ENCODE peak calls at places on chromosomes 4 and X, in five cellular contexts. One of them, this sample, is unnamed.

GRCh38 chrX:121570072-121570841 is 522.8 kb downstream of the GLUD2 start:
- DNase-seq in left ventricle myocardium inferior: no peak
- DNase-seq in lower lobe of right lung: no peak
- DNase-seq in H7: no peak
- DNase-seq in suprapubic skin: no peak
- DNase-seq in this sample: peak; percentile 28

GRCh38 chrX:39965051-39965573 is 132.6 kb downstream of the BCOR start:
- DNase-seq in H7: no peak
- DNase-seq in lower lobe of right lung: no peak
- DNase-seq in left ventricle myocardium inferior: no peak
- DNase-seq in suprapubic skin: no peak
- DNase-seq in this sample: no peak

GRCh38 chr4:169791064-169791463 is 33.3 kb upstream of the HPF1 start:
- DNase-seq in lower lobe of right lung: no peak
- DNase-seq in H7: no peak
- DNase-seq in suprapubic skin: no peak
- DNase-seq in left ventricle myocardium inferior: no peak
- DNase-seq in this sample: no peak

GRCh38 chr4:117134386-117134785 is 49.0 kb upstream of the TRAM1L1 start:
- DNase-seq in lower lobe of right lung: no peak
- DNase-seq in H7: peak; percentile 10
- DNase-seq in suprapubic skin: no peak
- DNase-seq in left ventricle myocardium inferior: no peak
- DNase-seq in this sample: peak; percentile 60

GRCh38 chrX:109352121-109352556 is 129.7 kb downstream of the GUCY2F start:
- DNase-seq in left ventricle myocardium inferior: peak; percentile 14
- DNase-seq in suprapubic skin: no peak
- DNase-seq in lower lobe of right lung: peak; percentile 43
- DNase-seq in H7: no peak
- DNase-seq in this sample: no peak

GRCh38 chr4:25161599-25161960 is 1.3 kb upstream of the SEPSECS start:
- DNase-seq in H7: no peak
- DNase-seq in lower lobe of right lung: no peak
- DNase-seq in left ventricle myocardium inferior: no peak
- DNase-seq in suprapubic skin: no peak
- DNase-seq in this sample: no peak

GRCh38 chr4:126541820-126542219 is 1090.9 kb upstream of the INTU start:
- DNase-seq in suprapubic skin: no peak
- DNase-seq in H7: no peak
- DNase-seq in left ventricle myocardium inferior: no peak
- DNase-seq in lower lobe of right lung: no peak
- DNase-seq in this sample: no peak

GRCh38 chr4:73803213-73803612 is 33.3 kb upstream of the CXCL6 start:
- DNase-seq in H7: no peak
- DNase-seq in left ventricle myocardium inferior: no peak
- DNase-seq in lower lobe of right lung: no peak
- DNase-seq in suprapubic skin: no peak
- DNase-seq in this sample: no peak

GRCh38 chrX:71998836-71999509 is 88.3 kb downstream of the NHSL2 start:
- DNase-seq in suprapubic skin: no peak
- DNase-seq in H7: peak; percentile 51
- DNase-seq in left ventricle myocardium inferior: no peak
- DNase-seq in lower lobe of right lung: no peak
- DNase-seq in this sample: peak; percentile 29

GRCh38 chrX:41022579-41022978 is 62.7 kb upstream of the USP9X start:
- DNase-seq in suprapubic skin: no peak
- DNase-seq in H7: no peak
- DNase-seq in left ventricle myocardium inferior: no peak
- DNase-seq in lower lobe of right lung: no peak
- DNase-seq in this sample: no peak

GRCh38 chr4:10715696-10716095 is 31.1 kb upstream of the CLNK start:
- DNase-seq in left ventricle myocardium inferior: no peak
- DNase-seq in suprapubic skin: no peak
- DNase-seq in lower lobe of right lung: no peak
- DNase-seq in H7: no peak
- DNase-seq in this sample: no peak

GRCh38 chr4:88791274-88791673 is 93.6 kb upstream of the NAP1L5 start:
- DNase-seq in lower lobe of right lung: no peak
- DNase-seq in H7: peak; percentile 3
- DNase-seq in suprapubic skin: no peak
- DNase-seq in left ventricle myocardium inferior: no peak
- DNase-seq in this sample: peak; percentile 10

GRCh38 chr4:7196731-7197130 is 4.4 kb downstream of the SORCS2 start:
- DNase-seq in H7: no peak
- DNase-seq in suprapubic skin: peak; percentile 20
- DNase-seq in lower lobe of right lung: peak; percentile 34
- DNase-seq in left ventricle myocardium inferior: no peak
- DNase-seq in this sample: no peak

GRCh38 chrX:12974217-12974796 is 603 bp upstream of the TMSB4X start:
- DNase-seq in left ventricle myocardium inferior: peak; percentile 65
- DNase-seq in H7: peak; percentile 78
- DNase-seq in lower lobe of right lung: peak; percentile 83
- DNase-seq in suprapubic skin: peak; percentile 88
- DNase-seq in this sample: peak; percentile 68

GRCh38 chrX:8364369-8365141 is 100.1 kb upstream of the VCX3B start:
- DNase-seq in suprapubic skin: no peak
- DNase-seq in H7: peak; percentile 65
- DNase-seq in left ventricle myocardium inferior: peak; percentile 13
- DNase-seq in lower lobe of right lung: peak; percentile 35
- DNase-seq in this sample: peak; percentile 2

GRCh38 chrX:81411517-81411916 is 209.6 kb downstream of the SH3BGRL start:
- DNase-seq in left ventricle myocardium inferior: no peak
- DNase-seq in lower lobe of right lung: no peak
- DNase-seq in suprapubic skin: no peak
- DNase-seq in H7: no peak
- DNase-seq in this sample: no peak

GRCh38 chr4:145066063-145066501 is 31.9 kb downstream of the ANAPC10 start:
- DNase-seq in left ventricle myocardium inferior: no peak
- DNase-seq in suprapubic skin: no peak
- DNase-seq in H7: peak; percentile 15
- DNase-seq in lower lobe of right lung: no peak
- DNase-seq in this sample: no peak

GRCh38 chr4:37973481-37973880 is 13.3 kb downstream of the PTTG2 start:
- DNase-seq in lower lobe of right lung: no peak
- DNase-seq in left ventricle myocardium inferior: no peak
- DNase-seq in H7: no peak
- DNase-seq in suprapubic skin: no peak
- DNase-seq in this sample: no peak

GRCh38 chr4:60201052-60201673 is 999.0 kb upstream of the ADGRL3 start:
- DNase-seq in suprapubic skin: no peak
- DNase-seq in lower lobe of right lung: peak; percentile 39
- DNase-seq in H7: peak; percentile 13
- DNase-seq in left ventricle myocardium inferior: no peak
- DNase-seq in this sample: peak; percentile 62

GRCh38 chr4:10098770-10099139 is 17.8 kb downstream of the WDR1 start:
- DNase-seq in H7: no peak
- DNase-seq in left ventricle myocardium inferior: no peak
- DNase-seq in lower lobe of right lung: no peak
- DNase-seq in suprapubic skin: no peak
- DNase-seq in this sample: no peak

GRCh38 chr4:27048350-27049100 is 187.9 kb downstream of the STIM2 start:
- DNase-seq in H7: peak; percentile 24
- DNase-seq in suprapubic skin: no peak
- DNase-seq in left ventricle myocardium inferior: no peak
- DNase-seq in lower lobe of right lung: no peak
- DNase-seq in this sample: peak; percentile 9

GRCh38 chrX:154398668-154399526 is 720 bp downstream of the RPL10 start:
- DNase-seq in left ventricle myocardium inferior: peak; percentile 87
- DNase-seq in suprapubic skin: peak; percentile 93
- DNase-seq in H7: peak; percentile 67
- DNase-seq in lower lobe of right lung: peak; percentile 92
- DNase-seq in this sample: peak; percentile 91

GRCh38 chr4:56804551-56804950 is 16.9 kb downstream of the SPINK2 start:
- DNase-seq in left ventricle myocardium inferior: no peak
- DNase-seq in H7: no peak
- DNase-seq in suprapubic skin: no peak
- DNase-seq in lower lobe of right lung: no peak
- DNase-seq in this sample: peak; percentile 43

GRCh38 chr4:163587867-163588266 is 93.4 kb downstream of the TMA16 start:
- DNase-seq in left ventricle myocardium inferior: no peak
- DNase-seq in H7: peak; percentile 18
- DNase-seq in suprapubic skin: no peak
- DNase-seq in lower lobe of right lung: no peak
- DNase-seq in this sample: peak; percentile 68

GRCh38 chrX:31471229-31471628 is 399.4 kb upstream of the FTHL17 start:
- DNase-seq in H7: no peak
- DNase-seq in suprapubic skin: no peak
- DNase-seq in left ventricle myocardium inferior: no peak
- DNase-seq in lower lobe of right lung: no peak
- DNase-seq in this sample: no peak

GRCh38 chrX:122218666-122219065 is 965.4 kb upstream of the GRIA3 start:
- DNase-seq in left ventricle myocardium inferior: no peak
- DNase-seq in suprapubic skin: no peak
- DNase-seq in H7: no peak
- DNase-seq in lower lobe of right lung: no peak
- DNase-seq in this sample: no peak

GRCh38 chr4:137510866-137511265 is 21.4 kb downstream of the PCDH18 start:
- DNase-seq in lower lobe of right lung: no peak
- DNase-seq in suprapubic skin: no peak
- DNase-seq in H7: no peak
- DNase-seq in left ventricle myocardium inferior: no peak
- DNase-seq in this sample: no peak

GRCh38 chr4:111360906-111361305 is 738.0 kb upstream of the PITX2 start:
- DNase-seq in left ventricle myocardium inferior: no peak
- DNase-seq in H7: no peak
- DNase-seq in lower lobe of right lung: no peak
- DNase-seq in suprapubic skin: no peak
- DNase-seq in this sample: no peak

GRCh38 chr4:107993969-107994368 is 4.3 kb downstream of the HADH start:
- DNase-seq in lower lobe of right lung: no peak
- DNase-seq in suprapubic skin: no peak
- DNase-seq in left ventricle myocardium inferior: no peak
- DNase-seq in H7: no peak
- DNase-seq in this sample: peak; percentile 54

GRCh38 chr4:42296196-42296595 is 101.1 kb upstream of the SHISA3 start:
- DNase-seq in lower lobe of right lung: no peak
- DNase-seq in suprapubic skin: no peak
- DNase-seq in H7: no peak
- DNase-seq in left ventricle myocardium inferior: no peak
- DNase-seq in this sample: peak; percentile 26

DNA sequence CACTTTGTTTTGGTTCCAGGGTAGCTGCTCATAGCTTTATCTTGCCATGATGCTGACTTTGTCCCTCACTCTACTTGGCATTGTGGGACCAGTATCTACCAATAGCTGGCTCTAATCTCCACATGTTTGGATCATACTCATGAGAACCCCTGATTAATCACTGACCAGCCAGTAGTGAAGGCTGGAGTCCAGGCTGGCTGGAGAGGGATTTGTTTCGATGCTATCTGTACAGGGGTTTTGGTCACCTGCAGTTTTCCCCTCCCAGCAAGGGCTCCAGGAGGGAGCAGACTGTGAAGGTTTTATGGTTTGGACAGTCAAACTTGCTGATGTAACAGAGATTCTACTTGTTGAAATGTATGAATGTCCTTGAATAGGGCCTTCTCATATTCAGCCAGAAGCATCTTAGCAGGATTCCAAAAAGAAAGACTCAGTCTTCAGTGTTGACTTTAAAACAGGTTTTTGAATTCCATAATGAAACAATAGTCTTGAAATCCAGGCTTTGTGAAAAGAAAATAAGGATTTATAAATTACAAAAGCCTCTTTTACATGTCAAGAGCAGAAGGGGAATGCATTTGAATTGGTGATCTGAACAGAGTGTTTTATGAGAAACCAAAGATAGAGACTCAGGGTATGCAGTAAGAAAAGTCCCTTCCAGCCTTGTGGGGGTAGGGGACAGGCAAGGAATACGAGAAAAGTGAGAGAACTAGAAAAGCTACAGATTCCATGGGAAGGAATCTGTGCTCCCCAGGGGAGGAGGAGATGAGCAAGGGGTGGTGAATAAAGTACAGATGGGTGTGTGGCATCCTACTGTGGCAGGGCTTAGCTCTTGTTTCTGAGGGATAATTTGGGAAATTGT is 103.1 kb upstream of the SHISA3 start:
- DNase-seq in H7: peak; percentile 66
- DNase-seq in suprapubic skin: no peak
- DNase-seq in lower lobe of right lung: no peak
- DNase-seq in left ventricle myocardium inferior: no peak
- DNase-seq in this sample: no peak
- H3K4me3 ChIP-seq in H7: no peak overlapping the region
- H3K4me3 ChIP-seq in suprapubic skin: no peak overlapping the region
- H3K4me3 ChIP-seq in lower lobe of right lung: no peak overlapping the region
- H3K4me3 ChIP-seq in left ventricle myocardium inferior: no peak overlapping the region
- H3K4me3 ChIP-seq in this sample: no peak overlapping the region

GRCh38 chr4:13531609-13531998 is 12.7 kb downstream of the NKX3-2 start:
- DNase-seq in lower lobe of right lung: no peak
- DNase-seq in suprapubic skin: no peak
- DNase-seq in left ventricle myocardium inferior: no peak
- DNase-seq in H7: no peak
- DNase-seq in this sample: no peak
- H3K4me3 ChIP-seq in lower lobe of right lung: no peak overlapping the region
- H3K4me3 ChIP-seq in suprapubic skin: no peak overlapping the region
- H3K4me3 ChIP-seq in left ventricle myocardium inferior: no peak overlapping the region
- H3K4me3 ChIP-seq in H7: no peak overlapping the region
- H3K4me3 ChIP-seq in this sample: no peak overlapping the region

GRCh38 chrX:68685722-68686683 is 38.5 kb downstream of the STARD8 start:
- DNase-seq in left ventricle myocardium inferior: peak; percentile 53
- DNase-seq in H7: peak; percentile 79
- DNase-seq in lower lobe of right lung: peak; percentile 58
- DNase-seq in suprapubic skin: no peak
- DNase-seq in this sample: peak; percentile 8
- H3K4me3 ChIP-seq in left ventricle myocardium inferior: peak overlapping the region; percentile 65
- H3K4me3 ChIP-seq in H7: peak overlapping the region; percentile 46
- H3K4me3 ChIP-seq in lower lobe of right lung: peak overlapping the region; percentile 53
- H3K4me3 ChIP-seq in suprapubic skin: peak overlapping the region; percentile 47
- H3K4me3 ChIP-seq in this sample: no peak overlapping the region

GRCh38 chrX:19775830-19776498 is 111.4 kb downstream of the SH3KBP1 start:
- DNase-seq in H7: no peak
- DNase-seq in lower lobe of right lung: no peak
- DNase-seq in suprapubic skin: no peak
- DNase-seq in left ventricle myocardium inferior: no peak
- DNase-seq in this sample: no peak

GRCh38 chrX:19774905-19775304 is 112.5 kb downstream of the SH3KBP1 start:
- DNase-seq in H7: no peak
- DNase-seq in lower lobe of right lung: no peak
- DNase-seq in suprapubic skin: no peak
- DNase-seq in left ventricle myocardium inferior: no peak
- DNase-seq in this sample: peak; percentile 53

GRCh38 chrX:19769467-19769866 is 117.9 kb downstream of the SH3KBP1 start:
- DNase-seq in left ventricle myocardium inferior: no peak
- DNase-seq in suprapubic skin: no peak
- DNase-seq in lower lobe of right lung: no peak
- DNase-seq in H7: no peak
- DNase-seq in this sample: no peak

GRCh38 chrX:19772759-19773623 is 114.4 kb downstream of the SH3KBP1 start:
- DNase-seq in H7: no peak
- DNase-seq in suprapubic skin: no peak
- DNase-seq in lower lobe of right lung: no peak
- DNase-seq in left ventricle myocardium inferior: no peak
- DNase-seq in this sample: peak; percentile 76

DNA sequence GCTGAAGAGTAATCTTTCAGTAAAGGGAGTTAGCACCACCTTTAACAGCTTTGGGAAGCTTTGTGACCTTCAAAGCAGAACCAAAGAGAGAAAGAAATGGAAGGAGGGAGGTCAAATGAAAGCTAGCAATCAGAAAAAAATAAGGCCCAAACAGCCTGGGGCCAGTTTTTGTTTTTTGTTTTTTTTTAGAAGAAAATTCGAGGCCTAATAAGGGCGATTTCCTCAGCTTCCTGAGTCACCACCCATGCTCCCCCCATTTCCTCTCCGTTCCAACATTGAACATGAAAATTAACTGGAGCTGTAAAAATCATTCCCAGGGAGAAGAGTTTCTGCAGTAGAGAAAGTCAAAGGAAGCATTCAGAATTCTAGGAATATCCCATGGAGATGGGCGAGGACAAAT is 115.1 kb downstream of the SH3KBP1 start:
- DNase-seq in left ventricle myocardium inferior: no peak
- DNase-seq in suprapubic skin: no peak
- DNase-seq in lower lobe of right lung: no peak
- DNase-seq in H7: no peak
- DNase-seq in this sample: no peak
- H3K4me3 ChIP-seq in left ventricle myocardium inferior: no peak overlapping the region
- H3K4me3 ChIP-seq in suprapubic skin: no peak overlapping the region
- H3K4me3 ChIP-seq in lower lobe of right lung: no peak overlapping the region
- H3K4me3 ChIP-seq in H7: no peak overlapping the region
- H3K4me3 ChIP-seq in this sample: peak overlapping the region; percentile 33